ENCODE peak calls at places on chromosomes 2 and 18, in ten cellular contexts. K is GM19239, O is T-helper 1 cell, P is HEK293T, M is NCI-H1930, T is NCI-H1105 treated with DMSO at 0.1 percent for 48 hours, N is germinal center, U is SHP77, G is astrocyte of the spinal cord, L is HuH-7.5. V is an unnamed sample.
A peak's percentile ranks its signal among the peaks of the same experiment; 100 is the strongest.

GRCh38 chr2:30721668-30722647 is 85.3 kb downstream of the CAPN13 start:
- DNase-seq in M (no peak), T (no peak), O (no peak), K (no peak), L (no peak), N (no peak), G (no peak), P (no peak), U (no peak), V (no peak)

GRCh38 chr2:41634686-41635085 is 413.1 kb upstream of the PKDCC start:
- DNase-seq in G (no peak), M (no peak), U (no peak), P (no peak), O (no peak), L (no peak), K (no peak), N (no peak), T (no peak), V (no peak)

GRCh38 chr2:211623096-211623495 is 915.5 kb downstream of the ERBB4 start:
- DNase-seq in G (no peak), N (no peak), L (no peak), K (no peak), P (no peak), T (no peak), O (no peak), U (no peak), M (no peak), V (no peak)

GRCh38 chr2:233120459-233120858 is 60.3 kb downstream of the INPP5D start:
- DNase-seq in T (no peak), G (no peak), P (no peak), M (no peak), K (no peak), O (no peak), L (no peak), N (no peak), U (no peak), V (peak; percentile 71)

GRCh38 chr2:3683748-3684454 is 19.5 kb upstream of the DCDC2C start:
- DNase-seq in M (no peak), G (no peak), T (no peak), L (no peak), K (no peak), O (no peak), N (no peak), U (no peak), P (no peak), V (no peak)

GRCh38 chr2:36477744-36478143 is 120.2 kb downstream of the FEZ2 start:
- DNase-seq in O (no peak), U (no peak), N (no peak), T (no peak), M (no peak), G (no peak), P (no peak), K (no peak), L (no peak), V (no peak)

GRCh38 chr18:53799134-53799533 is 425.3 kb downstream of the MBD2 start:
- DNase-seq in O (no peak), P (no peak), N (no peak), M (no peak), L (no peak), T (no peak), G (peak; percentile 65), K (no peak), U (no peak), V (no peak)

GRCh38 chr2:150646746-150647145 is 159.3 kb upstream of the RND3 start:
- DNase-seq in K (no peak), O (no peak), U (no peak), L (no peak), G (peak; percentile 33), N (no peak), T (no peak), P (no peak), M (no peak), V (no peak)

GRCh38 chr2:179686069-179686468 is 175.3 kb downstream of the ZNF385B start:
- DNase-seq in M (no peak), U (no peak), L (no peak), N (no peak), G (no peak), K (no peak), P (no peak), T (no peak), O (no peak), V (no peak)

GRCh38 chr2:70709275-70709674 is 58.7 kb downstream of the ADD2 start:
- DNase-seq in N (no peak), G (no peak), U (no peak), M (no peak), K (no peak), P (no peak), O (no peak), L (no peak), T (no peak), V (no peak)